ENCODE peak calls at places on chromosomes 12 and 14, in four cellular contexts. R is Peyer's patch, G is aorta, U is psoas muscle. I is an unnamed sample.

GRCh38 chr14:72925171-72925759 is 999 bp upstream of the DCAF4 start:
- DNase-seq in G (no peak), R (no peak), U (no peak), I (no peak)

GRCh38 chr14:65170768-65171251 is 68.5 kb upstream of the MAX start:
- DNase-seq in R (peak; percentile 67), G (no peak), U (no peak), I (no peak)

GRCh38 chr14:95300002-95300696 is 19.6 kb downstream of the CLMN start:
- DNase-seq in U (no peak), G (no peak), R (no peak), I (no peak)

GRCh38 chr12:95241761-95242506 is 24.3 kb downstream of the VEZT start:
- DNase-seq in G (no peak), U (no peak), R (no peak), I (no peak)

GRCh38 chr14:21098134-21098891 is at the start of gene ZNF219:
- DNase-seq in U (peak; percentile 70), R (peak; percentile 73), G (peak; percentile 73), I (peak; percentile 81)

GRCh38 chr14:102026934-102027333 is 59.9 kb downstream of the HSP90AA1 start:
- DNase-seq in U (no peak), G (no peak), R (no peak), I (no peak)

GRCh38 chr12:113818833-113819232 is 147.3 kb downstream of the RBM19 start:
- DNase-seq in R (no peak), U (no peak), G (no peak), I (no peak)

GRCh38 chr14:92532490-92533163 is 19.0 kb downstream of the RIN3 start:
- DNase-seq in G (no peak), U (no peak), R (peak; percentile 50), I (peak; percentile 49)

GRCh38 chr14:75793806-75794205 is 132.8 kb downstream of the TTLL5 start:
- DNase-seq in U (no peak), R (no peak), G (no peak), I (no peak)

GRCh38 chr12:77060136-77060882 is 5.1 kb downstream of the E2F7 start:
- DNase-seq in R (no peak), G (no peak), U (no peak), I (no peak)

GRCh38 chr14:56133547-56133946 is 15.3 kb downstream of the PELI2 start:
- DNase-seq in R (no peak), U (no peak), G (no peak), I (no peak)

GRCh38 chr14:23005861-23006534 is 3.9 kb downstream of the C14orf93 start:
- DNase-seq in G (no peak), R (no peak), U (no peak), I (no peak)

GRCh38 chr14:87888136-87888999 is 104.6 kb downstream of the GALC start:
- DNase-seq in R (no peak), U (no peak), G (peak; percentile 62), I (no peak)

GRCh38 chr14:103629503-103630121 is 601 bp downstream of the KLC1 start:
- DNase-seq in U (peak; percentile 80), R (peak; percentile 71), G (peak; percentile 78), I (peak; percentile 80)

GRCh38 chr12:5437122-5437521 is 5.2 kb downstream of the NTF3 start:
- DNase-seq in U (no peak), R (no peak), G (no peak), I (no peak)
- H3K4me1 ChIP-seq in U (peaks cover 8% of the 10 kb centered on the region), R (no peaks in the 10 kb centered on the region), G (peaks cover 10% of the 10 kb centered on the region), I (peaks cover 8% of the 10 kb centered on the region)

GRCh38 chr12:53696655-53697321 is 20.9 kb upstream of the ATP5MC2 start:
- DNase-seq in G (no peak), R (no peak), U (no peak), I (no peak)

GRCh38 chr12:53695148-53696138 is 19.6 kb upstream of the ATP5MC2 start:
- DNase-seq in U (peak; percentile 53), G (no peak), R (no peak), I (peak; percentile 69)

GRCh38 chr12:53698948-53699672 is 23.2 kb upstream of the ATP5MC2 start:
- DNase-seq in R (no peak), G (no peak), U (no peak), I (no peak)

GRCh38 chr12:53696285-53696654 is 20.4 kb upstream of the ATP5MC2 start:
- DNase-seq in R (peak; percentile 85), G (no peak), U (no peak), I (no peak)

DNA sequence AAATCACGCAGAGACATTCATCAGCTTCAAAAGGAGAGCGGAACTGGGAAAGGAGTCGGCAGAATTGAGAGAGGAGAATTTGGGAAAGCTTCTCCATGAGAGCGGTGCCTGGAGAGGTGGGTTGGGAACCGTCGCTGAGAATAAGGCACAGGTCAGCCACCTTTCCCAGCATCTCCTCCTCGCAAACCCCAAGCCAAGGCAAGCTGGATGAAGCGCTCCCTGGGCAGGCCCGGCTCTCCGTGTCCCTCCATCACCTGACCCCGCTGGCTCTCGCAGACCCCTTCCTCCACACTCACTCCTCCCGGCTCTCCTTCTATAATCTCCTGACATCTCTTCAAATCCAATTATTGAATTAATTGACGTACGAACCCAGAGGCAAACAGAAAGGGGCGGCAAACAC is 18.9 kb upstream of the ATP5MC2 start:
- DNase-seq in G (no peak), U (no peak), R (no peak), I (no peak)
- H3K4me3 ChIP-seq in G (no peak overlapping the region), U (peak overlapping the region; percentile 46), R (no peak overlapping the region), I (peak overlapping the region; percentile 5)

GRCh38 chr12:53941187-53941586 is 2.6 kb downstream of the HOXC13 start:
- DNase-seq in G (no peak), R (no peak), U (no peak), I (no peak)

GRCh38 chr12:53941750-53942149 is 3.1 kb downstream of the HOXC13 start:
- DNase-seq in U (no peak), G (no peak), R (no peak), I (no peak)

GRCh38 chr12:53944209-53944608 is 5.6 kb downstream of the HOXC13 start:
- DNase-seq in G (no peak), R (peak; percentile 5), U (no peak), I (no peak)

GRCh38 chr12:53940448-53941014 is 1.9 kb downstream of the HOXC13 start:
- DNase-seq in U (no peak), G (no peak), R (peak; percentile 11), I (no peak)

GRCh38 chr12:53942467-53942997 is 3.9 kb downstream of the HOXC13 start:
- DNase-seq in U (no peak), G (no peak), R (no peak), I (no peak)
- H3K36me3 ChIP-seq in U (no peaks in the 10 kb centered on the region), G (no peaks in the 10 kb centered on the region), R (no peaks in the 10 kb centered on the region), I (no peaks in the 10 kb centered on the region)

GRCh38 chr12:22715254-22715653 is 90.3 kb downstream of the ETNK1 start:
- DNase-seq in U (no peak), G (no peak), R (no peak), I (no peak)

GRCh38 chr12:22712083-22712482 is 87.1 kb downstream of the ETNK1 start:
- DNase-seq in U (no peak), G (no peak), R (no peak), I (no peak)

DNA sequence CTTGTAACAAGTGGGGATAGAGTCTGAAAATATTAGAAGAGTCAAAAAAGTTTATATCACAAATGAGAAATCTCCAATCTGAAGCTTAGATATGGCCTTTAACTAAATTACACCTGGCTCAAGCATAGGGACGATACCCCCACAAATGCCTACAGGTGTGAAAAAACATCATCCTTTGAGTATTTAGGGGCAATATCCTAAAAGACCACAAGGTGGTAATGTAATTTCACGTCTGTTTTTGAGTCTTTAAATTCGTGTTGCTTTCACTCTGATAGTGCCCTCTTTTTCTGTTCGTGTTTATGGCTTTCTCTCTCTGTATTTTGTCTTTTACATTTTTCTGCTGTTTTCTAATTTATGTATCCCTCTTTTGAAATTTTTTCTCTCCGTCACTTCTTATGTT is 84.3 kb downstream of the ETNK1 start:
- DNase-seq in U (no peak), G (no peak), R (no peak), I (no peak)
- H3K4me1 ChIP-seq in U (no peaks in the 10 kb centered on the region), G (no peaks in the 10 kb centered on the region), R (no peaks in the 10 kb centered on the region), I (no peaks in the 10 kb centered on the region)